ENCODE peak calls at places on chromosomes 12 and 14, in seven cellular contexts. Y, E, X, J, H, U and C are unnamed samples.

GRCh38 chr14:71486274-71486673 is 446.0 kb upstream of the RGS6 start:
- DNase-seq in Y (no peak), E (no peak), X (no peak), J (no peak), H (no peak), U (no peak), C (no peak)

GRCh38 chr14:46574236-46574970 is 77.2 kb downstream of the RPL10L start:
- DNase-seq in Y (no peak), E (no peak), X (peak), J (no peak), H (peak), U (no peak), C (no peak)

GRCh38 chr14:81172881-81173280 is 47.9 kb downstream of the GTF2A1 start:
- DNase-seq in Y (no peak), E (peak), X (no peak), J (no peak), H (no peak), U (no peak), C (no peak)

GRCh38 chr14:28751467-28752058 is 15.0 kb upstream of the FOXG1 start:
- DNase-seq in Y (peak), E (peak), X (peak), J (peak), H (peak), U (peak), C (no peak)

GRCh38 chr14:49908433-49908782 is 15.5 kb downstream of the ARF6 start:
- DNase-seq in Y (no peak), E (peak), X (peak), J (no peak), H (peak), U (no peak), C (no peak)

GRCh38 chr14:95463173-95463901 is 53.1 kb downstream of the SYNE3 start:
- DNase-seq in Y (no peak), E (no peak), X (no peak), J (no peak), H (no peak), U (no peak), C (no peak)

GRCh38 chr12:68499616-68500015 is 111.1 kb upstream of the RAP1B start:
- DNase-seq in Y (no peak), E (no peak), X (peak), J (no peak), H (no peak), U (no peak), C (no peak)

GRCh38 chr14:68637106-68638021 is 155.5 kb downstream of the ZFP36L1 start:
- DNase-seq in Y (peak), E (peak), X (no peak), J (no peak), H (peak), U (no peak), C (no peak)

GRCh38 chr14:80638620-80639215 is 302.8 kb downstream of the CEP128 start:
- DNase-seq in Y (peak), E (peak), X (peak), J (no peak), H (peak), U (peak), C (peak)

GRCh38 chr14:83827383-83827782 is 1702.6 kb upstream of the FLRT2 start:
- DNase-seq in Y (no peak), E (no peak), X (no peak), J (no peak), H (no peak), U (no peak), C (no peak)

GRCh38 chr12:5096241-5096880 is 52.7 kb downstream of the KCNA5 start:
- DNase-seq in Y (peak), E (peak), X (peak), J (no peak), H (no peak), U (peak), C (peak)

GRCh38 chr12:120126635-120127005 is 10.1 kb upstream of the RAB35 start:
- DNase-seq in Y (peak), E (no peak), X (no peak), J (no peak), H (no peak), U (no peak), C (no peak)

GRCh38 chr12:25701290-25701689 is 148.2 kb upstream of the LMNTD1 start:
- DNase-seq in Y (peak), E (peak), X (peak), J (no peak), H (peak), U (no peak), C (no peak)

GRCh38 chr12:105820407-105821140 is 318.2 kb downstream of the NUAK1 start:
- DNase-seq in Y (peak), E (peak), X (peak), J (no peak), H (peak), U (no peak), C (no peak)

GRCh38 chr12:58500399-58500798 is 419.9 kb downstream of the LRIG3 start:
- DNase-seq in Y (no peak), E (no peak), X (peak), J (no peak), H (peak), U (no peak), C (no peak)

GRCh38 chr12:68919581-68920239 is 13.3 kb downstream of the CPM start:
- DNase-seq in Y (no peak), E (no peak), X (no peak), J (no peak), H (no peak), U (no peak), C (no peak)

GRCh38 chr12:12975322-12976077 is 23.5 kb upstream of the GPRC5D start:
- DNase-seq in Y (peak), E (peak), X (peak), J (peak), H (peak), U (no peak), C (no peak)
- TF ChIP-seq CTCF in Y (peak), E (peak), X (peak), J (no peak), H (peak), U (peak), C (peak)

GRCh38 chr12:116241157-116241772 is 36.2 kb downstream of the MED13L start:
- DNase-seq in Y (peak), E (no peak), X (peak), J (no peak), H (peak), U (no peak), C (no peak)

GRCh38 chr12:116233669-116234068 is 43.8 kb downstream of the MED13L start:
- DNase-seq in Y (no peak), E (no peak), X (no peak), J (no peak), H (no peak), U (no peak), C (no peak)

GRCh38 chr12:116238149-116238548 is 39.3 kb downstream of the MED13L start:
- DNase-seq in Y (no peak), E (no peak), X (no peak), J (no peak), H (no peak), U (no peak), C (no peak)

GRCh38 chr12:116236986-116237385 is 40.5 kb downstream of the MED13L start:
- DNase-seq in Y (no peak), E (no peak), X (no peak), J (no peak), H (no peak), U (no peak), C (no peak)

GRCh38 chr12:116236148-116236731 is 41.3 kb downstream of the MED13L start:
- DNase-seq in Y (peak), E (peak), X (peak), J (peak), H (peak), U (peak), C (no peak)
- TF ChIP-seq CTCF in Y (peak), E (peak), X (peak), J (peak), H (peak), U (peak), C (peak)

GRCh38 chr14:101739446-101740141 is 21.9 kb upstream of the PPP2R5C start:
- DNase-seq in Y (no peak), E (no peak), X (peak), J (no peak), H (peak), U (no peak), C (no peak)

GRCh38 chr14:101736071-101736470 is 25.4 kb upstream of the PPP2R5C start:
- DNase-seq in Y (no peak), E (no peak), X (no peak), J (no peak), H (no peak), U (no peak), C (no peak)

GRCh38 chr14:101736585-101736984 is 24.9 kb upstream of the PPP2R5C start:
- DNase-seq in Y (no peak), E (no peak), X (no peak), J (no peak), H (no peak), U (no peak), C (no peak)

GRCh38 chr14:101738921-101739320 is 22.6 kb upstream of the PPP2R5C start:
- DNase-seq in Y (no peak), E (no peak), X (no peak), J (no peak), H (no peak), U (no peak), C (no peak)

GRCh38 chr14:101737414-101738367 is 23.8 kb upstream of the PPP2R5C start:
- DNase-seq in Y (no peak), E (no peak), X (no peak), J (no peak), H (no peak), U (no peak), C (no peak)
- TF ChIP-seq CTCF in Y (no peak), E (peak), X (peak), J (no peak), H (peak), U (no peak), C (no peak)

GRCh38 chr12:124466200-124467128 is 100.9 kb downstream of the NCOR2 start:
- DNase-seq in Y (peak), E (peak), X (no peak), J (no peak), H (no peak), U (no peak), C (no peak)
- TF ChIP-seq CTCF in Y (peak), E (peak), X (no peak), J (no peak), H (no peak), U (no peak), C (no peak)

GRCh38 chr14:36066636-36067035 is 109.9 kb downstream of the PTCSC3 start:
- DNase-seq in Y (no peak), E (no peak), X (peak), J (no peak), H (peak), U (no peak), C (no peak)

GRCh38 chr14:36067428-36068187 is 108.9 kb downstream of the PTCSC3 start:
- DNase-seq in Y (no peak), E (no peak), X (peak), J (no peak), H (no peak), U (no peak), C (no peak)

GRCh38 chr14:36068777-36069534 is 107.6 kb downstream of the PTCSC3 start:
- DNase-seq in Y (peak), E (peak), X (peak), J (no peak), H (peak), U (no peak), C (no peak)

GRCh38 chr14:36069535-36069900 is 107.0 kb downstream of the PTCSC3 start:
- DNase-seq in Y (peak), E (peak), X (peak), J (peak), H (peak), U (no peak), C (no peak)

GRCh38 chr14:36070056-36071043 is 106.2 kb downstream of the PTCSC3 start:
- DNase-seq in Y (peak), E (peak), X (peak), J (peak), H (peak), U (no peak), C (peak)
- TF ChIP-seq CTCF in Y (peak), E (peak), X (peak), J (peak), H (peak), U (peak), C (peak)

DNA sequence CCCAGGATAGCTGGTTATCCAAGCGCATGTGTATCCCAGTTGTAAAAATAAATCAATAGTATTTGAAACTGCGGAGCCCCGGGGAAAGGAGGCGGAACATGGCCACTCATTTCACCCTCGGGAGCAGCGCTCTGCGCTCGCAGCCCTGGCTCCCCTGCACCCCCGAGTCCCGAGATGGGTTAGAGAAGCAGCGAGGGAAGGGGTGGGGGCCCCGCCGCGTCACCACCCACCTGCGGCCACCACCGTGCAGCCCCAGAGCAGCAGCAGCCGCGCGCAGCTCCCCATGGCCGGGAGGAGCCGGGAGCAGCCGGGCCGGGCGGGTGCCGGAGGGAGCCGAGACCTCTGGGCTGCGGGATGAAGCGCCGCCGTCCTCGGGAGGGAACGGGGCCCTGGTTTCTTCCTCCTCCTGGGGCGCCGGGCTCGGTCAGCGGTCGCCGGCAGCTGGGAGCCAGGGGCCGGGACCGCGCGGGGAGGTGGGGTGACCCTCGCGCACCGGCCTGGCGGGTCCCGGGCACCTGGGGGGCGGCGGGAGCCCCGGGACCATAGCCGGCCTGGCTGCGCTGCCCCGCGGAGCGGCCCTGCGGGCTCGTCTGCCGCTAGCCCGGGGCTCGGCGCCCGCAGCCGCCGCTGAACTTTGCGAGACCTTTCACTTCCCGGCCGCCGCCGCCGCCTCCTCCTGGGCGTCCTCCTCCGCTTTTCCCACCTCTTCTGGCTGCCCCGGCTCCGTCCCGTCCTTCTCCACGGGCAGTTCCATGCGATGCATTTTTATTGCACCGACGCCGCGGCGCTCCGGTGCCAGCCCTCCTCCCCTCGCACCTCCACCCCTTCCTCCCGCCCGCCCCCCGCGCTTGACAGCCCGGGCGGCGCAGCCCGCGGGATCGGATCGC is at the start of gene NTN4:
- DNase-seq in Y (no peak), E (peak), X (no peak), J (peak), H (peak), U (no peak), C (no peak)
- TF ChIP-seq CTCF in Y (no peak), E (no peak), X (no peak), J (no peak), H (no peak), U (no peak), C (no peak)

GRCh38 chr14:18660585-18660922 is 59.6 kb downstream of the OR11H12 start:
- DNase-seq in Y (no peak), E (no peak), X (no peak), J (no peak), H (no peak), U (no peak), C (no peak)

GRCh38 chr14:18656627-18657026 is 55.7 kb downstream of the OR11H12 start:
- DNase-seq in Y (no peak), E (no peak), X (no peak), J (no peak), H (no peak), U (no peak), C (no peak)
- TF ChIP-seq CTCF in Y (no peak), E (no peak), X (no peak), J (no peak), H (no peak), U (no peak), C (no peak)

GRCh38 chr12:88052686-88053085 is 23.5 kb upstream of the C12orf50 start:
- DNase-seq in Y (peak), E (peak), X (peak), J (peak), H (peak), U (no peak), C (peak)
- TF ChIP-seq CTCF in Y (peak), E (peak), X (peak), J (no peak), H (peak), U (peak), C (peak)

DNA sequence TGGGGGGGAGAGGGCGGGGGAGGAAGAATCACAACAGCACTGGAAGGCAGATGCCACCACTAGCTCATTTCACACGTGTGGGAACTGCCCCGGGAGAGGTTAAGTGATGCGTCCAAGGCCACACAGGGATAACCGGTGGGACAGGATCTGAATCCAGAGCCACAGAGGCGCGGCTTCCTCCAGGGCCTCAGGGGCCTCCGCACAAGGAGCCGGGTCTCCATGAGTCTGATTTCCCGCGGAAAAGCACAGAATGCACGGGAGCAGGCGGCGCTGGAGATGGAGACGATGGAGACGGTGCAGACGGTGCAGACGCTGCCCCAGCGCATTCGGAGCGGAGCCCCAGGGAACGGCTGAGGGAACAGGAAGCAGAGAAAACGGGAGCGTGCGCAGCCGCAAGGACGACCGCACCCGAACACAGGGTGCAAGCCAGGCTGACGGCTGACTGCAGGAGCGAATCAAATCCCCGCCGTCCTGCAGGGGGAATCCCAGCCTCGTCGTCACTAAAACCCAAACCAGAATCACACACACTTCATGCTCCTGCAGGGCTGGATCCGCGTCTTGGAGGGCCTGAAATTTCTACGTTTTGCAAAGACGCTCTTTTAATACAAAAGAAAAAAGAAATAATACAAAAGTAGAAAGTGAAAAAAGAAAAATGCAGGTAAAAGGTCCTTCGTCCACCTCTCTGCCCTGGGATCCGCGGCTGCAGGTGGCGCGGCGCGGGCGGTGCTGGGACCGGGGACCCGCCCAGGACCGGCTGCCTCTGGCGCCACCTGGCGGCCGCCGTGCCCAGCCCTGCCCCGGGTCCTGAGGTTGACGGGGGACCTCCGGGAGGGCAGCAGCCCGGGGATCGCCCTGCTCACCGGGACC is 20.4 kb downstream of the STX2 start:
- DNase-seq in Y (peak), E (no peak), X (peak), J (peak), H (peak), U (no peak), C (no peak)
- TF ChIP-seq CTCF in Y (peak), E (peak), X (peak), J (peak), H (peak), U (peak), C (peak)